ENCODE peak calls at places on chromosomes 7 and 10, in five cellular contexts. One of them, this sample, is unnamed.

GRCh38 chr7:362416-363096 is 72.6 kb downstream of the FOXL3 start:
- DNase-seq in coronary artery: no peak
- DNase-seq in RWPE2: peak; percentile 21
- DNase-seq in neural progenitor cell: no peak
- DNase-seq in choroid plexus epithelial cell: peak; percentile 21
- DNase-seq in this sample: no peak

GRCh38 chr10:32054087-32054486 is 2.1 kb downstream of the KIF5B start:
- DNase-seq in coronary artery: no peak
- DNase-seq in RWPE2: no peak
- DNase-seq in neural progenitor cell: peak; percentile 43
- DNase-seq in choroid plexus epithelial cell: peak; percentile 72
- DNase-seq in this sample: peak; percentile 42

GRCh38 chr10:94059174-94059573 is 65.4 kb downstream of the PLCE1 start:
- DNase-seq in coronary artery: no peak
- DNase-seq in RWPE2: no peak
- DNase-seq in neural progenitor cell: no peak
- DNase-seq in choroid plexus epithelial cell: no peak
- DNase-seq in this sample: no peak

GRCh38 chr7:102288285-102288930 is 1.7 kb downstream of the SH2B2 start:
- DNase-seq in coronary artery: no peak
- DNase-seq in RWPE2: no peak
- DNase-seq in neural progenitor cell: peak; percentile 37
- DNase-seq in choroid plexus epithelial cell: peak; percentile 20
- DNase-seq in this sample: no peak

GRCh38 chr10:48363617-48364355 is 57.3 kb downstream of the MAPK8 start:
- DNase-seq in coronary artery: no peak
- DNase-seq in RWPE2: no peak
- DNase-seq in neural progenitor cell: peak; percentile 70
- DNase-seq in choroid plexus epithelial cell: peak; percentile 90
- DNase-seq in this sample: peak; percentile 78

GRCh38 chr7:157276091-157276561 is 60.7 kb upstream of the DNAJB6 start:
- DNase-seq in coronary artery: no peak
- DNase-seq in RWPE2: peak; percentile 51
- DNase-seq in neural progenitor cell: no peak
- DNase-seq in choroid plexus epithelial cell: no peak
- DNase-seq in this sample: no peak

GRCh38 chr7:19405546-19405945 is 260.3 kb upstream of the FERD3L start:
- DNase-seq in coronary artery: no peak
- DNase-seq in RWPE2: no peak
- DNase-seq in neural progenitor cell: no peak
- DNase-seq in choroid plexus epithelial cell: peak; percentile 82
- DNase-seq in this sample: no peak

GRCh38 chr10:125967533-125967932 is 71.2 kb downstream of the FANK1 start:
- DNase-seq in coronary artery: no peak
- DNase-seq in RWPE2: no peak
- DNase-seq in neural progenitor cell: no peak
- DNase-seq in choroid plexus epithelial cell: no peak
- DNase-seq in this sample: no peak

GRCh38 chr10:100364735-100365391 is 17.8 kb downstream of the SCD start:
- DNase-seq in coronary artery: no peak
- DNase-seq in RWPE2: peak; percentile 80
- DNase-seq in neural progenitor cell: no peak
- DNase-seq in choroid plexus epithelial cell: peak; percentile 78
- DNase-seq in this sample: peak; percentile 95

GRCh38 chr7:36683111-36683510 is 41.2 kb downstream of the AOAH start:
- DNase-seq in coronary artery: no peak
- DNase-seq in RWPE2: no peak
- DNase-seq in neural progenitor cell: no peak
- DNase-seq in choroid plexus epithelial cell: peak; percentile 30
- DNase-seq in this sample: no peak

GRCh38 chr10:130498934-130499333 is 362.7 kb downstream of the GLRX3 start:
- DNase-seq in coronary artery: peak; percentile 59
- DNase-seq in RWPE2: no peak
- DNase-seq in neural progenitor cell: no peak
- DNase-seq in choroid plexus epithelial cell: no peak
- DNase-seq in this sample: no peak

GRCh38 chr7:139681463-139681755 is 96.4 kb downstream of the HIPK2 start:
- DNase-seq in coronary artery: no peak
- DNase-seq in RWPE2: no peak
- DNase-seq in neural progenitor cell: no peak
- DNase-seq in choroid plexus epithelial cell: no peak
- DNase-seq in this sample: no peak

GRCh38 chr7:150994141-150994837 is 3.5 kb downstream of the NOS3 start:
- DNase-seq in coronary artery: no peak
- DNase-seq in RWPE2: no peak
- DNase-seq in neural progenitor cell: no peak
- DNase-seq in choroid plexus epithelial cell: no peak
- DNase-seq in this sample: no peak

GRCh38 chr7:150994838-150995510 is 4.2 kb downstream of the NOS3 start:
- DNase-seq in coronary artery: no peak
- DNase-seq in RWPE2: no peak
- DNase-seq in neural progenitor cell: no peak
- DNase-seq in choroid plexus epithelial cell: no peak
- DNase-seq in this sample: no peak

GRCh38 chr7:150992051-150992640 is 1.3 kb downstream of the NOS3 start:
- DNase-seq in coronary artery: no peak
- DNase-seq in RWPE2: no peak
- DNase-seq in neural progenitor cell: no peak
- DNase-seq in choroid plexus epithelial cell: no peak
- DNase-seq in this sample: no peak

GRCh38 chr7:150992833-150993302 is 2.1 kb downstream of the NOS3 start:
- DNase-seq in coronary artery: no peak
- DNase-seq in RWPE2: no peak
- DNase-seq in neural progenitor cell: peak; percentile 93
- DNase-seq in choroid plexus epithelial cell: peak; percentile 63
- DNase-seq in this sample: no peak

DNA sequence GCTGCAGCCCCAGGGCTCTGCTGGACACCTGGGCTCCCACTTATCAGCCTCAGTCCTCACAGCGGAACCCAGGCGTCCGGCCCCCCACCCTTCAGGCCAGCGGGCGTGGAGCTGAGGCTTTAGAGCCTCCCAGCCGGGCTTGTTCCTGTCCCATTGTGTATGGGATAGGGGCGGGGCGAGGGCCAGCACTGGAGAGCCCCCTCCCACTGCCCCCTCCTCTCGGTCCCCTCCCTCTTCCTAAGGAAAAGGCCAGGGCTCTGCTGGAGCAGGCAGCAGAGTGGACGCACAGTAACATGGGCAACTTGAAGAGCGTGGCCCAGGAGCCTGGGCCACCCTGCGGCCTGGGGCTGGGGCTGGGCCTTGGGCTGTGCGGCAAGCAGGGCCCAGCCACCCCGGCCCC is 2.7 kb downstream of the NOS3 start:
- DNase-seq in coronary artery: no peak
- DNase-seq in RWPE2: no peak
- DNase-seq in neural progenitor cell: peak; percentile 90
- DNase-seq in choroid plexus epithelial cell: no peak
- DNase-seq in this sample: no peak
- H3K4me3 ChIP-seq in coronary artery: peak overlapping the region; percentile 10
- H3K4me3 ChIP-seq in RWPE2: no peak overlapping the region
- H3K4me3 ChIP-seq in neural progenitor cell: no peak overlapping the region
- H3K4me3 ChIP-seq in choroid plexus epithelial cell: no peak overlapping the region
- H3K4me3 ChIP-seq in this sample: no peak overlapping the region

GRCh38 chr10:127815147-127815546 is 77.6 kb downstream of the CLRN3 start:
- DNase-seq in coronary artery: no peak
- DNase-seq in RWPE2: no peak
- DNase-seq in neural progenitor cell: no peak
- DNase-seq in choroid plexus epithelial cell: peak; percentile 11
- DNase-seq in this sample: no peak

DNA sequence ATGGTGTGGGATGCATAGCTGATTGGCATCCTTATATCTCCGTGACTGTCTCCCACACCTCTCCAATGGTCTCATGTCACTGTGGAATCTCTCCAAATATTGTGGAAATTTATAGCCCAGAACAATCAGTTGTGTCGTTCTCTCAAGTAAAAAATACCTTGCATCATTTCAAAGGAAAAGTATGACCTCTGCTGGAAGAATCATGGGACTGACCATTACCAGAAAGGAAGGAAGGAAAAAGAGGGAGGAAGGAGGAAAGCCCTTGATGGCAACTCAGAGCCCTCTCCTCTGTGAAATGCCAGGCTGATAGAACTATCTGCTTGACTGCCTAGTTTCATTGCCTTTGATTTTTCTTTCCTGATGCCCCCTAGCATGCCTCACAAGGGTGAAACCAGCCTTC is 76.3 kb downstream of the FOXI2 start:
- DNase-seq in coronary artery: no peak
- DNase-seq in RWPE2: no peak
- DNase-seq in neural progenitor cell: peak; percentile 28
- DNase-seq in choroid plexus epithelial cell: peak; percentile 9
- DNase-seq in this sample: no peak
- TF ChIP-seq CTCF in coronary artery: no peak
- TF ChIP-seq CTCF in RWPE2: peak; percentile 29
- TF ChIP-seq CTCF in neural progenitor cell: peak; percentile 62
- TF ChIP-seq CTCF in choroid plexus epithelial cell: peak; percentile 21
- TF ChIP-seq CTCF in this sample: peak; percentile 42

DNA sequence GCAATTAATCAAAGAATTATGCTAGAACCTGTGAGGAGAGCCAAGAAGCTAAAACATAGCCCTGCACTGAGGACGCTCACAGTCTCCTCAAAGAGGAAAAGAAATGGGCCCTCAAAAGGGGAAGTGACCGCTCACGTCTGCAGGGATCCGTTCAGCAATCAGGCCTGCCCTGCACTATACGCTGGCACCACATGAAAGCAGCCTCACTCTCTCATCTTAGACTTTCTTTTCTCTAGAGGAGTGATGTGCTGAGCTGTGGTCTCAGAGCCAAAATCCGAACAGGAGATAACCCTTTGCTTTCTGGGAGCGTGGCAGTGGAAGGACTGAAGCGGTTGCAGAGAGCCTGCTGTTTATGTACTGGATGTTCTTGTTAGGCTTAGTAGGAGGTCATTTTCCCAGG is 6.3 kb upstream of the IL2RA start:
- DNase-seq in coronary artery: no peak
- DNase-seq in RWPE2: no peak
- DNase-seq in neural progenitor cell: no peak
- DNase-seq in choroid plexus epithelial cell: no peak
- DNase-seq in this sample: no peak
- H3K4me3 ChIP-seq in coronary artery: no peak overlapping the region
- H3K4me3 ChIP-seq in RWPE2: no peak overlapping the region
- H3K4me3 ChIP-seq in neural progenitor cell: no peak overlapping the region
- H3K4me3 ChIP-seq in choroid plexus epithelial cell: no peak overlapping the region
- H3K4me3 ChIP-seq in this sample: no peak overlapping the region

DNA sequence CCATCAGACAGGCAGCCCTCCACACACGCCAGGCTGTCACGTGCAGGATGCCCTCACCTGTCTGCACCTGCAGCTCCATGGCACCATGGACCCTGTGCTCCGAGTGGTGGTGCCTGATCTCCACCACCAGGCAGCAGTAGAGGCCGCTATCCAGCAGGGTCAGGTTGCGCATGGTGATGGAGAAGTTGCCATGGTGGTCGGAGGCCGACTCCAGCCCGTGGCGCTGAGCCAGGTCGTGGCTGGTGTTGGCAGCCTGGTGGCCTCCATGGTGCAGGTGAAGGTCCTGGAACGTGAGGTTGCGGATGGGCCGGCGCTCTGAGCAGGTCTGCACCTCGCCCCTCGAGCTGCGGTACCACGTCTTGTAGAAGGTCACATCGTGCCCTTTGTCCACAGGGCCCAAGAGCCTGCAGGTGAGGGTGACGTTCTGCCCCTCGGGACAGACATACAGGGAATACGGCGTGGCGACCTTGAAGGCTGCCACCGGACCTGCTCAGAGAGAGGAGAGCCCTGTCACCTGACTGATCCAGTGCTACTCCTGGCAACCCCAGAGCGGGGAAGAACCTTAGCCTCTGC is 11.7 kb downstream of the VSIR start:
- DNase-seq in coronary artery: no peak
- DNase-seq in RWPE2: no peak
- DNase-seq in neural progenitor cell: no peak
- DNase-seq in choroid plexus epithelial cell: no peak
- DNase-seq in this sample: no peak
- TF ChIP-seq CTCF in coronary artery: no peak
- TF ChIP-seq CTCF in RWPE2: no peak
- TF ChIP-seq CTCF in neural progenitor cell: peak; percentile 28
- TF ChIP-seq CTCF in choroid plexus epithelial cell: peak; percentile 18
- TF ChIP-seq CTCF in this sample: no peak

GRCh38 chr10:56934515-56934914 is 573.5 kb upstream of the ZWINT start:
- DNase-seq in coronary artery: no peak
- DNase-seq in RWPE2: no peak
- DNase-seq in neural progenitor cell: no peak
- DNase-seq in choroid plexus epithelial cell: no peak
- DNase-seq in this sample: no peak
- H3K4me3 ChIP-seq in coronary artery: no peak overlapping the region
- H3K4me3 ChIP-seq in RWPE2: no peak overlapping the region
- H3K4me3 ChIP-seq in neural progenitor cell: no peak overlapping the region
- H3K4me3 ChIP-seq in choroid plexus epithelial cell: no peak overlapping the region
- H3K4me3 ChIP-seq in this sample: no peak overlapping the region

GRCh38 chr7:51006483-51007235 is 224.0 kb upstream of the GRB10 start:
- DNase-seq in coronary artery: no peak
- DNase-seq in RWPE2: no peak
- DNase-seq in neural progenitor cell: no peak
- DNase-seq in choroid plexus epithelial cell: no peak
- DNase-seq in this sample: no peak

GRCh38 chr7:51005074-51005473 is 222.4 kb upstream of the GRB10 start:
- DNase-seq in coronary artery: no peak
- DNase-seq in RWPE2: no peak
- DNase-seq in neural progenitor cell: no peak
- DNase-seq in choroid plexus epithelial cell: no peak
- DNase-seq in this sample: no peak

DNA sequence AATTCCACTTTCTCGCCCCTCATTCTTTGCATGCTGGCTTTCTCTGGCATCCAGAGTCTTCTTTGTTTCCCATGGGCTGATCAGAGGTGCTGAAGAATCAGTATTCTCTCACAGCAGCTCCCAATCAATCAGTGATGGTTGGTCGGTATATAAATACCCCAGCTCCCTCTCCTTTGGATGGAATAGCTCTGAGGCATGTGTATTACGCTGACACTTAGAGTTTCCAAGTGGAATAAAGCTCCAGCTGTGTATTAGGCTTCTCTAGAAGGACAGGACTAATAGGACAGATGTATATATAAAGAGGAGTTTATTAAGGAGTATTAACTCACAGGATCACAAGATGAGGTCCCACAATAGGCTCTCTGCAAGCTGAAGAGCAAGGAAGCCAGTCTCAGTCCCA is 218.3 kb upstream of the GRB10 start:
- DNase-seq in coronary artery: no peak
- DNase-seq in RWPE2: no peak
- DNase-seq in neural progenitor cell: no peak
- DNase-seq in choroid plexus epithelial cell: no peak
- DNase-seq in this sample: no peak
- TF ChIP-seq CTCF in coronary artery: no peak
- TF ChIP-seq CTCF in RWPE2: peak; percentile 31
- TF ChIP-seq CTCF in neural progenitor cell: peak; percentile 37
- TF ChIP-seq CTCF in choroid plexus epithelial cell: no peak
- TF ChIP-seq CTCF in this sample: no peak

DNA sequence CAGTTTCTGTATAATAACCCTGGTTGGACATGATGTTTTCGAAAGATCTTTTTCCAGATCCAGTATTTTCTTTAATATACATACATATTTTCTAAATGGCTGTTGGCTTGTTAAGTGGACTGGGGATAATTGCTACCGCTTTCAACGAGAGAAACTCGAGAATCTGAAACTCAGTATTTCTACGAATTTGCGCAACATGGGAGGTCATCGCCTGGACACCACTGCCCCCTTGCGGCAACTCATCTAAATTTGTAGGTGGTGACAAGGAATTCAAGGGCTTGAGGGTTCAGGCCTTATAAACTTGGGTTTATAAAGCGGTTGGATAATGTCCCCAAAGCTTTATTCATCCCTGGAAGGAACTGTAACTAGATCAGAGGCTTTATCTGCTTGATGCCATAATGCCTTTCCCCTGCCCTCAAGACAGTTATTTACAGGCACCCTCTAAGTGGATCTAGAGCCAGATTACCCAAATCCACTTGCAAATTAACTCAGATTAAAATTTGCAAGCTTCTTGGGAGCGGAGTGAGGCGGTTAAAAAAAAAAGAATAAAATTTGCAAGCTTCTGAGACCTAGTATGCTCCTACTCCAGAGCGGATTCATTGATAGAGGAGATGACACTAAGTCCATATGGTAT is 21.3 kb upstream of the KCNK18 start:
- DNase-seq in coronary artery: no peak
- DNase-seq in RWPE2: peak; percentile 64
- DNase-seq in neural progenitor cell: peak; percentile 81
- DNase-seq in choroid plexus epithelial cell: peak; percentile 86
- DNase-seq in this sample: no peak
- H3K4me3 ChIP-seq in coronary artery: peak overlapping the region; percentile 70
- H3K4me3 ChIP-seq in RWPE2: peak overlapping the region; percentile 15
- H3K4me3 ChIP-seq in neural progenitor cell: peak overlapping the region; percentile 52
- H3K4me3 ChIP-seq in choroid plexus epithelial cell: peak overlapping the region; percentile 36
- H3K4me3 ChIP-seq in this sample: peak overlapping the region; percentile 49

This sample was measured in LNCaP clone FGC.